ENCODE peak calls at places on chromosome 10, in ten cellular contexts. V is iris pigment epithelial cell; T is MM.1S; R is ACHN; I is fibroblast of mammary gland; E is activated CD4-positive, alpha-beta T cell treated with anti-CD3 and anti-CD28 coated beads for 48 hours; N is HTR-8/SVneo; Q is NCI-H1092 treated with DMSO at 0.1 percent for 48 hours; F is RCC 7860; D is NB4. Y is an unnamed sample.

GRCh38 chr10:75098902-75099673 is 12.4 kb upstream of the SAMD8 start:
- DNase-seq in R (no peak), N (no peak), V (no peak), T (no peak), D (no peak), F (no peak), I (no peak), E (no peak), Q (no peak), Y (no peak)

GRCh38 chr10:86522385-86522855 is 828 bp upstream of the WAPL start:
- DNase-seq in Q (peak), D (no peak), F (no peak), N (no peak), V (peak), T (peak), I (no peak), R (no peak), E (no peak), Y (peak)

GRCh38 chr10:94000638-94001420 is 7.1 kb downstream of the PLCE1 start:
- DNase-seq in E (no peak), V (no peak), I (no peak), Q (no peak), D (no peak), T (no peak), F (no peak), N (no peak), R (no peak), Y (no peak)

GRCh38 chr10:61993676-61994401 is 92.3 kb downstream of the ARID5B start:
- DNase-seq in D (no peak), V (peak), R (no peak), Q (no peak), I (no peak), N (no peak), F (no peak), E (no peak), T (no peak), Y (no peak)

GRCh38 chr10:22690614-22691431 is 23.6 kb downstream of the PIP4K2A start:
- DNase-seq in I (peak), F (no peak), E (no peak), V (peak), N (no peak), R (no peak), D (peak), T (no peak), Q (peak), Y (no peak)

GRCh38 chr10:32054087-32054486 is 2.1 kb downstream of the KIF5B start:
- DNase-seq in D (peak), N (no peak), R (peak), V (peak), F (no peak), T (peak), E (no peak), I (peak), Q (no peak), Y (peak)

GRCh38 chr10:113335603-113336002 is 217.2 kb upstream of the HABP2 start:
- DNase-seq in I (peak), T (no peak), D (no peak), R (no peak), Q (no peak), N (no peak), V (peak), E (no peak), F (no peak), Y (no peak)

GRCh38 chr10:67549390-67549789 is 146.6 kb downstream of the CTNNA3 start:
- DNase-seq in I (no peak), T (no peak), R (no peak), Q (no peak), E (no peak), N (no peak), D (no peak), V (peak), F (no peak), Y (no peak)

GRCh38 chr10:21516270-21517131 is 9.0 kb downstream of the SKIDA1 start:
- DNase-seq in R (peak), F (peak), N (no peak), Q (no peak), I (peak), T (peak), D (peak), V (peak), E (peak), Y (peak)

GRCh38 chr10:1624240-1624639 is 113.1 kb downstream of the ADARB2 start:
- DNase-seq in D (no peak), V (no peak), N (no peak), F (no peak), E (no peak), R (no peak), Q (no peak), T (no peak), I (no peak), Y (no peak)

GRCh38 chr10:34648507-34648906 is 166.6 kb downstream of the PARD3 start:
- DNase-seq in Q (no peak), V (no peak), E (no peak), F (no peak), I (no peak), T (no peak), R (no peak), N (no peak), D (no peak), Y (no peak)

GRCh38 chr10:89032141-89032814 is 41.7 kb downstream of the FAS start:
- DNase-seq in N (no peak), R (peak), F (peak), D (peak), V (peak), E (peak), T (peak), I (peak), Q (no peak), Y (no peak)

GRCh38 chr10:71582019-71582418 is 137.6 kb downstream of the C10orf105 start:
- DNase-seq in Q (no peak), T (no peak), R (peak), N (peak), V (peak), E (no peak), F (no peak), I (peak), D (peak), Y (peak)

GRCh38 chr10:132519382-132520146 is 18.0 kb upstream of the INPP5A start:
- DNase-seq in I (no peak), F (no peak), N (no peak), E (no peak), V (no peak), Q (no peak), D (no peak), R (no peak), T (no peak), Y (no peak)

Y was measured in erythroblast.